ENCODE peak calls at places on chromosomes 3 and 15, in six cellular contexts. U is cardiac muscle cell, I is thoracic aorta, H is GM12865, E is right lobe of liver, F is tibial artery. L is an unnamed sample.

GRCh38 chr15:67174864-67175573 is 79.4 kb downstream of the AAGAB start:
- DNase-seq in I (no peak), E (no peak), F (peak), U (no peak), H (peak), L (peak)

GRCh38 chr15:84929795-84930371 is 45.4 kb downstream of the SLC28A1 start:
- DNase-seq in I (no peak), H (no peak), F (no peak), E (peak), U (peak), L (no peak)

GRCh38 chr3:46693897-46694235 is 387 bp upstream of the ALS2CL start:
- DNase-seq in I (no peak), H (no peak), F (peak), U (no peak), E (peak), L (peak)

GRCh38 chr3:49805884-49806701 is 3.0 kb downstream of the INKA1 start:
- DNase-seq in U (peak), E (peak), F (no peak), I (no peak), H (peak), L (no peak)

GRCh38 chr3:84601303-84601702 is 357.5 kb upstream of the CADM2 start:
- DNase-seq in I (no peak), U (no peak), H (no peak), E (no peak), F (no peak), L (no peak)

GRCh38 chr3:34020761-34021635 is 222.6 kb downstream of the PDCD6IP start:
- DNase-seq in E (no peak), H (no peak), F (no peak), U (no peak), I (no peak), L (no peak)

GRCh38 chr3:121735047-121735696 is 14.4 kb downstream of the GOLGB1 start:
- DNase-seq in F (no peak), I (no peak), U (no peak), H (peak), E (no peak), L (no peak)

GRCh38 chr15:95829062-95829461 is 501.4 kb upstream of the NR2F2 start:
- DNase-seq in U (no peak), F (no peak), H (no peak), I (no peak), E (no peak), L (no peak)

GRCh38 chr3:149473314-149473990 is 1.0 kb upstream of the TM4SF4 start:
- DNase-seq in E (peak), I (peak), F (peak), H (no peak), U (peak), L (peak)

GRCh38 chr3:150763841-150764483 is 993 bp upstream of the SIAH2 start:
- DNase-seq in H (peak), I (peak), E (peak), U (peak), F (peak), L (peak)

GRCh38 chr15:90873998-90874605 is 5.7 kb downstream of the FURIN start:
- DNase-seq in I (no peak), H (no peak), F (no peak), E (peak), U (no peak), L (no peak)
- H3K4me3 ChIP-seq in I (peak), H (no peak), F (no peak), E (peak), U (no peak), L (no peak)

GRCh38 chr3:128232421-128233180 is 79.3 kb downstream of the EEFSEC start:
- DNase-seq in I (no peak), U (no peak), F (no peak), E (no peak), H (no peak), L (no peak)
- H3K4me3 ChIP-seq in I (no peak), U (no peak), F (no peak), E (no peak), H (no peak), L (no peak)

GRCh38 chr3:87225659-87226058 is 1.4 kb upstream of the CHMP2B start:
- DNase-seq in H (no peak), U (no peak), F (no peak), I (no peak), E (no peak), L (peak)
- H3K4me3 ChIP-seq in H (no peak), U (no peak), F (no peak), I (no peak), E (no peak), L (no peak)

DNA sequence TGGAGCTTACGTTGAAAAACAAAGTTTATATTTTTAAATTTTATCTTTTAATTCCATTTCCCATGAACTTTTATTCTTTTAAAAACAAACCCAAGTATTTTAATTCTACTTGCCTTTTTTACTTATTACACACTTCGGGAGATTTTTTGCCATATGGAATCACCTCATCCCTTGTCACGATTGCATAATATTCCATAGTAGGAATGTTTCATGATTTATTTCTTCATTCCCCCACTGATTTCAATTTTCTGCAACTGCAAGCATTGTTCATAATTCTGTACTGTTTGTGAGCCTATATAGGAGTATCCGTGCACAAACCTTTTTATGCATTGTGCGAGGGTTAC is 574 bp upstream of the SLC25A36 start:
- DNase-seq in U (no peak), I (no peak), F (no peak), H (no peak), E (no peak), L (no peak)
- H3K4me3 ChIP-seq in U (peak), I (peak), F (peak), H (peak), E (peak), L (peak)

DNA sequence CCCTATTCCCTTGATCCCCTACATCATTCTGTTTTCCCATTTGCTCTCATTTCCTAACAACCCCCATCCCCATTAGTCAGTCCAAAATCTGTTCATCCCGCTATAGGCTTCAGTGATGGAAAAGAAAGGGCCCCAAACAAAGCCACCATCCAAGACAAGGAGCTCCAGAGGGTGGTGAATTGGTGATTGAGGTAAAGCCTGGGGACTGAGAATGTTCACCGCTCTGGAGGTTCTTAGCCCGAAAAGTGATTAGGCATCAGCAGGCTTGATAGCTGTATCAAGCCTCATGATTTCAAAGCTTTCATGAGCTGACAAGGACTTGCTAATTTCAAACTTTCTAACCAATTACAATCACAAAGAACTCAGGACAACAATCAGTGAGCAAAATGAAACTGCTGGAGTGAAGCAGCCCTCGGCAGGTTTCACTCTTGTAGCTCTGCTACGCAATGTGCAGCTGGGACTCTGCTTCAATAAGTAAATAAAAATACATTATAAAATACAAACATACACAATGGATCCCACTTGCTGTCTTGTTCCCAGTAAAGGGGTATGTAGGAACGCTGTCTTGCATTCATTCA is 391.3 kb downstream of the TIGIT start:
- DNase-seq in I (no peak), E (no peak), H (no peak), U (no peak), F (no peak), L (no peak)
- H3K4me3 ChIP-seq in I (no peak), E (no peak), H (no peak), U (no peak), F (no peak), L (peak)

DNA sequence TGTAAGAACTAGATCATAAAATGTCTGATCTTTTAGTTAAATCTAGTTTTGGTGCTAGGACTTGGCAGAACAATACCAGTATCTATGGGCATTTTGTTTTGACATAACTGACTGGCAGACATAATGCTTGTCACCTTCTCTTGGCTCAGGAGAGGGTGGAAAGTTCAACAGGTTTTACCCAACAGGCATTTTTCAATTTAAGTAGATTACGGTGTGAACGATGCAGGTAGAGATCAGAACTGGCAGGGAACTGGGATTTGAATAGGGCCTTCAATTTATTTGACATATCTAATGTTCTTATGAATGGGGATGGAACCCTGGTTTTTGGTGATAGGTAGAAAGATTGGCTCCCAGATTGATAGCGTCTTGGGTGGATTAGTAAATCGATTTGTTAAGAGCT is 351.0 kb downstream of the FEZF2 start:
- DNase-seq in U (no peak), H (no peak), F (no peak), E (no peak), I (no peak), L (no peak)
- H3K4me3 ChIP-seq in U (no peak), H (no peak), F (no peak), E (no peak), I (no peak), L (no peak)

GRCh38 chr3:186980989-186981388 is 50.7 kb downstream of the ST6GAL1 start:
- DNase-seq in U (no peak), I (no peak), H (no peak), F (no peak), E (no peak), L (no peak)
- H3K4me3 ChIP-seq in U (no peak), I (no peak), H (no peak), F (no peak), E (no peak), L (no peak)

GRCh38 chr3:129278970-129279906 is 568 bp downstream of the HMCES start:
- DNase-seq in H (peak), I (no peak), E (peak), F (no peak), U (peak), L (no peak)
- H3K4me3 ChIP-seq in H (peak), I (peak), E (peak), F (peak), U (peak), L (peak)

DNA sequence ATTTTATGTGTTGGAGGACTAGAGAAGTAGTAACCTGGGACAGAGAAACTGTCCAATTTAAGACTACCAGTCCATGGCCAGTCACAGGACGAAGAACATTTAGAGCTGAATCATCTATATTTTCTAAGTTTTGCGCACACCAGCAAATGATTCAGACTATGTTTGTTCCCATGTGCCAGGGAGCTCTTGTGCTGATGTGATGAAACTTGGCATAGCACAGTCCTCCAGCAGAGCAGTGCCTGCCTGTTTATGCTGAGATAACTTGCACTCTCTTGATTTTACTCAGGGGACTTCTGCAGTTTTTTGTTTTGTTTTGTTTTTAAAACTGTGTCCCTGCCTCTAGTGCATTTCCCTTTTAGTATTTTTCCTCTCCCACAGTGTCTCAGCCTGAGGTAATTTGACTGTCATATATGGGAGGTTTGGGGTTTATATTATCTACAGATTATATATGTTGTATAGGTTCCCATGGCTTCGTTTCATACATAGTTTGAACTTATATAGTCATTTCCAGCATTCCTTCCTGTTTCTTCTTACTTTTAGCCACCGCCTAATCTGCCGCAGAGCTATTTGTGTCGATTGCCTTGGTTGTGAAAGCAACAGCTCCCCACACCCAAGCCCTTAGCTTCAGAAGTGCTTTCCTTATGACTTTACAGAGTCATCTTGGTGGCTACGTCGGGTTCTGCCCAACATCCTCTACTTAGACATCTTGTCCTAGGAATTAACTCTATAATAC is 45.5 kb downstream of the PPM1L start:
- DNase-seq in E (peak), F (peak), I (peak), U (peak), H (peak), L (peak)
- H3K4me3 ChIP-seq in E (no peak), F (peak), I (peak), U (no peak), H (no peak), L (peak)

DNA sequence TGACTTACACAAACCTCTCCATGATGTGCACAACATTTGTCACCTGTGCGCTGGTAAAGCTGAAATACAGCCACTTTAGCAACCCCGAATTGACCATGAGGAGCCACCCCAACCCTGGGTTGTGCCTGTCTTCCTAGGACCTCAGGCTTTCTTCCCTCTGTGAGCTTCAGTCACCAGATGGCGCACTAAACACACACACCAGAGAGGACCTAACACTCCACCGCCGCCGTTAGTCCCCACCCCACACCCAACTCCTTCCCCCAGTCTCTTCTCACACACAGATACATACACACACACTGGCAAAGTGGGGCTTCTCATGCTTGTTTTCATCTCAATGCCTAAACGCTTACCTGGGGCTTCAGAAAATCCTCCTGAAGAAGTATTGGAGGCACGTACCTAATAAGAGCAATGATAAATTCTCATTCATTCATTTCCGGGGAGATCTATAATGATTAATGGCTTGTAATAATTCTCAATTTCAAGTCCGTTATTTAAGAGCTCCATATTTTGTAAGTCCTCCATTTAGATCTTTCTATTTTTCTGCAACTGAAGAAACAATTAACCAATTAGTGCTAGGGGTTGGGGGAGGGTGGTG is 2.1 kb upstream of the CCDC80 start:
- DNase-seq in H (peak), U (peak), I (peak), F (peak), E (peak), L (peak)
- H3K4me3 ChIP-seq in H (no peak), U (no peak), I (peak), F (no peak), E (no peak), L (no peak)

L was measured in gastrocnemius medialis.